ENCODE peak calls at places on chromosomes 3 and 15, in nine cellular contexts. G, Q, N, Z, W, D, A, L and O are unnamed samples.

GRCh38 chr15:77834276-77834990 is 201.7 kb upstream of the LINGO1 start:
- DNase-seq in Z (no peak), Q (no peak), L (no peak), A (no peak), N (no peak), D (no peak), W (no peak), G (no peak), O (no peak)

GRCh38 chr15:99305761-99306505 is 54.7 kb downstream of the LRRC28 start:
- DNase-seq in G (peak), L (peak), N (peak), D (peak), A (no peak), Z (peak), W (peak), Q (peak), O (peak)

GRCh38 chr15:55902975-55903374 is 90.4 kb downstream of the NEDD4 start:
- DNase-seq in Z (no peak), G (no peak), Q (no peak), L (no peak), D (no peak), N (peak), W (no peak), A (no peak), O (no peak)

GRCh38 chr3:129605593-129606521 is 619 bp downstream of the PLXND1 start:
- DNase-seq in A (no peak), D (peak), Q (no peak), N (peak), G (peak), Z (peak), W (peak), L (peak), O (peak)

GRCh38 chr3:131957980-131958379 is 76.8 kb downstream of the CPNE4 start:
- DNase-seq in D (no peak), N (no peak), G (no peak), L (peak), A (no peak), Z (no peak), Q (peak), W (no peak), O (no peak)

GRCh38 chr15:77634266-77634962 is 1.7 kb upstream of the LINGO1 start:
- DNase-seq in W (peak), Q (peak), N (peak), D (peak), Z (peak), A (peak), G (peak), L (peak), O (peak)

GRCh38 chr3:148173836-148174235 is 523.9 kb upstream of the AGTR1 start:
- DNase-seq in A (no peak), Q (no peak), L (no peak), N (no peak), D (peak), Z (peak), G (peak), W (peak), O (no peak)

GRCh38 chr3:101567528-101568317 is 6.1 kb downstream of the TRMT10C start:
- DNase-seq in W (peak), Z (peak), L (no peak), A (no peak), D (peak), N (peak), G (peak), Q (no peak), O (no peak)

GRCh38 chr3:123586966-123587365 is 2.1 kb upstream of the HACD2 start:
- DNase-seq in W (peak), Q (peak), D (peak), G (peak), A (no peak), L (no peak), N (peak), Z (no peak), O (peak)

GRCh38 chr3:191065183-191065805 is 133.7 kb upstream of the OSTN start:
- DNase-seq in Q (peak), Z (peak), W (peak), D (no peak), L (no peak), N (peak), A (no peak), G (peak), O (peak)

GRCh38 chr3:16423947-16424673 is 89.4 kb downstream of the RFTN1 start:
- DNase-seq in N (no peak), L (no peak), Q (no peak), Z (no peak), G (no peak), D (no peak), W (no peak), A (no peak), O (no peak)

GRCh38 chr3:19885468-19885867 is 48.5 kb downstream of the EFHB start:
- DNase-seq in L (peak), G (peak), Z (peak), D (peak), Q (peak), A (no peak), N (peak), W (peak), O (peak)

GRCh38 chr15:83092309-83092976 is 15.0 kb upstream of the TM6SF1 start:
- DNase-seq in Q (no peak), G (peak), Z (peak), A (no peak), L (no peak), N (peak), W (peak), D (no peak), O (peak)

GRCh38 chr3:156535162-156535627 is 19.7 kb downstream of the SSR3 start:
- DNase-seq in Q (peak), A (no peak), D (peak), L (no peak), W (peak), N (peak), Z (peak), G (peak), O (peak)

GRCh38 chr15:64938192-64938591 is 26.5 kb downstream of the ANKDD1A start:
- DNase-seq in Q (no peak), N (peak), A (no peak), Z (peak), G (no peak), L (no peak), W (peak), D (peak), O (peak)

GRCh38 chr3:18372786-18373405 is 52.2 kb downstream of the SATB1 start:
- DNase-seq in Q (no peak), W (no peak), D (no peak), L (no peak), G (no peak), A (no peak), N (no peak), Z (no peak), O (no peak)

GRCh38 chr3:76307556-76307955 is 522.2 kb upstream of the ZNF717 start:
- DNase-seq in A (no peak), Z (no peak), W (peak), L (no peak), Q (no peak), N (peak), D (peak), G (no peak), O (no peak)

GRCh38 chr15:76994971-76995945 is at the start of gene PSTPIP1:
- DNase-seq in D (no peak), Z (no peak), W (no peak), A (peak), L (no peak), Q (no peak), G (no peak), N (no peak), O (peak)

GRCh38 chr3:181487236-181487978 is 224.3 kb upstream of the SOX2 start:
- DNase-seq in G (no peak), N (no peak), W (no peak), L (no peak), Z (no peak), A (no peak), D (no peak), Q (no peak), O (no peak)

GRCh38 chr15:73655724-73656123 is 22.5 kb upstream of the NPTN start:
- DNase-seq in A (no peak), W (no peak), N (no peak), Q (no peak), Z (no peak), L (no peak), G (no peak), D (no peak), O (no peak)

GRCh38 chr15:55714064-55714463 is 28.9 kb downstream of the PRTG start:
- DNase-seq in Z (no peak), A (no peak), N (no peak), W (no peak), D (no peak), G (no peak), L (no peak), Q (no peak), O (no peak)

GRCh38 chr3:114272271-114272670 is 21.6 kb upstream of the TIGIT start:
- DNase-seq in A (no peak), Z (no peak), W (peak), L (no peak), D (peak), G (no peak), Q (no peak), N (no peak), O (peak)

GRCh38 chr3:30227571-30228301 is 378.7 kb upstream of the TGFBR2 start:
- DNase-seq in L (no peak), Z (peak), A (no peak), G (peak), Q (no peak), N (peak), D (peak), W (peak), O (peak)

GRCh38 chr3:15361494-15362214 is 29.3 kb upstream of the SH3BP5 start:
- DNase-seq in L (peak), Z (peak), W (peak), A (no peak), D (no peak), Q (no peak), G (peak), N (peak), O (no peak)

GRCh38 chr3:23942546-23942945 is 2.5 kb upstream of the NR1D2 start:
- DNase-seq in A (no peak), W (no peak), Z (no peak), N (no peak), Q (no peak), D (no peak), L (no peak), G (no peak), O (no peak)

DNA sequence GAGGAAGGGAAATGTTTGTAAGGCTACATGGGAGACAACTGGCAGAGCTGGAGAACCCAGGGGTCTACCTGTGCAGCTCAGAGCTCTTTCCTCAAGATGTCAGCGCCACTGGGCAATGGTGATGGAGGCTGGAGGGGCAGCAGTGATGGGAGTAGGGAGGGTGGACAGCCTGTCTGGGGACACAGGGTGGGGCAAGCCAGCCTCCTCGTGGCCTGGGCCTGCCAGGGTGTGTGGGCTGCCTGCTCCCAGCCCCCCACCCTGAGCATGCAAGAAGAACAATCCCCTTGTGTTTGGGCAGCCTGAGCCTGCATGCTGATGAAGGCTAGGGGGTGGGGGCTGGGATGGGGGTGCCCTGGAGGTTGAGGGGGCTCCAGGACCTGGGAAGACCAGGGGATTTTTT is 1.2 kb downstream of the PCBP4 start:
- DNase-seq in N (no peak), G (no peak), Z (no peak), W (no peak), D (no peak), Q (no peak), L (no peak), A (no peak), O (no peak)
- H3K4me3 ChIP-seq in N (no peak), G (no peak), Z (no peak), W (no peak), D (peak), Q (peak), L (peak), A (no peak), O (peak)

GRCh38 chr3:12370758-12371157 is 81.9 kb downstream of the PPARG start:
- DNase-seq in D (peak), Q (peak), N (peak), Z (peak), G (peak), A (no peak), W (peak), L (peak), O (peak)
- TF ChIP-seq CTCF in D (no peak), Q (peak), N (peak), Z (peak), G (peak), A (peak), W (peak), L (peak), O (peak)

GRCh38 chr15:31215490-31216209 is 111.0 kb upstream of the KLF13 start:
- DNase-seq in L (peak), Q (peak), G (peak), A (peak), N (no peak), W (peak), D (peak), Z (peak), O (peak)
- H3K4me3 ChIP-seq in L (peak), Q (peak), G (peak), A (peak), N (peak), W (peak), D (peak), Z (peak), O (peak)

DNA sequence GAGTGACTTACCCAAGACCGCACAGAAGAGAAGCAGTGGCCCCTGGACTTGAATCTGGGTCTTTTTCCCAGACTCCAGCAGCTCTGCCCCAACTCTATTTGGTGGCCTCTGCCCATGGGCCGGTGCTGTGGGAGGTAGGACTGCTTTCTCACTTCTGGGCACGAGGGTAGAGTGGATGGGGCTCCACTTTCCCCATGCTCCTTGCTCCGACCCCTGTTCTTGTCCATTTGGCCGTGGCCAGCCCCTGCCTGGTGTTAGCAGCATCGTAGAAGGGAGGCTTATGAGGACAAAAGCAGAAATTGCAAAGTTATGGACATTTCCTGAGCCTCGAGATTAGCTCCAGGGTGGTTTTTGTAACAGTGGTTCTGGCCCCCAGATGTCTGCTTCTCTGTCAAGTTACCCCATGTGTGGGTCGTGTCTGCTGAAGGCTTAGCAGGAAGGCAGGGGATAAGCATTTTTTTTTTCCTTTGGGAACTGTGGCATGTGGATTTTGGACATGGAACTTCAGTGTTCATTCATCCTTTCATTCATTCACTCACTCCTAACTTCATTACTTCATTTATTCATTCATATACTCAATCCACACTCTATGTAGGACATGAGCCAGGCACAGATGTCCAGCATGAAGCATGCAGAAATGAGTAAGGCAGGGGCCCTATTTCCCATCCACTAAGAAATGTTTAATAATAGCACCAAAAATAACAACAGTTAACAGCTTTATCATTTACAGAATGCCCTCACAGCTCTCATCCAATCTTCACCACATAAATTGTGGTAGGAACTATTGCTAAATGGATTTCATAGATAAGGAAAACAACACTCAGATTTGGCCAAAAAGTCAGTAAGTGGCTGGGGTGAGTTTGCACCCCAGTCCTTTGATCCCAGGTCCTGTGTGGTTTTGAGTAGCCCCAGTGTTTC is 180.5 kb downstream of the OPA1 start:
- DNase-seq in Z (no peak), N (no peak), G (no peak), L (no peak), D (no peak), W (no peak), Q (no peak), A (no peak), O (peak)
- TF ChIP-seq CTCF in Z (no peak), N (no peak), G (no peak), L (no peak), D (no peak), W (no peak), Q (no peak), A (no peak), O (no peak)

DNA sequence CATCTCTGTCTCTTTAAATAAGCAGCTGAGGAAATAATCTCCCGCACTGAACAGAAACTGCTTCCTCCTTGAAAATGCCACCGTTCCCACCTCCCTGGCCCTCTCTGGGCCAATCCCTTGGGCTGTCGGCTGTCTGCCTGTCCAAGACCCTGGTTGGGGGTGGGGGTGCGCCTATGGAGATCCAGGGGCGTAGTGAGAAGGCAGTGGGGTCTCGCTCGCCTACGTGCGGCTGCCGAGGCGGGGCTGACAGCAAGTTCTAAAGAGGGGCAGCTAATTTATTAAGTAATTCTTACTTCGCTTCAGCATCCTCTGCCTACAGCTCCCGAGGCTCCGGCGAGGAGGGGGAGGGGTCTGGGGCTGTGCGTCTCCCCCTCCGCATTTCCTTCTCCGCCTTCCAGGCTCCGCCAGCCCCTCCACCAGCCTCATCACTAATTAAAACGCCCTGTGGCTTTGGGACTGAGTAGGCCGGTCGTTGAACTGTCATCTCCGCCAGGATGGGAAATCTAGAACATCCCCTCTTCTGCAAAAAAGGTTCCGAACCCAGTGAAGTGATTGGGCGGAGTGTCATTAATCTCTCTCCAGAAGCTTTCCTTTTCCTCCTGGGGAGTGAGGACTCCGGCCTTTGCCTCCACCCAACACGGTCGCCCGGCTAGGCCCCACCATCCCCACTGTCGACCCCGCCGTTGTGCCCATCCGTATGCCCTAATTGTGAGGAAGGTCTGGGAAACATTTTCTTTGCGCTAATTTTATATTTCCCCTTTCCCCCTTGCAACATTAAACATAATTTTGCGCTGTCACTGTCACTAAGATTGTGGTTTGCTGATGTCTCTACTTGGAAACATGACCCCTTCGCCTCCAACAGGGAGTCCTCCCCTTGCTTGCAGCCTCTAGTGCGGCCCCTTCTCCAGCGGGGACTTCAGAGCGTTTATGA is 16.9 kb downstream of the NR2F2 start:
- DNase-seq in Z (peak), Q (peak), A (peak), G (peak), L (peak), D (peak), N (no peak), W (peak), O (no peak)
- H3K4me3 ChIP-seq in Z (no peak), Q (peak), A (peak), G (peak), L (peak), D (peak), N (peak), W (peak), O (peak)

DNA sequence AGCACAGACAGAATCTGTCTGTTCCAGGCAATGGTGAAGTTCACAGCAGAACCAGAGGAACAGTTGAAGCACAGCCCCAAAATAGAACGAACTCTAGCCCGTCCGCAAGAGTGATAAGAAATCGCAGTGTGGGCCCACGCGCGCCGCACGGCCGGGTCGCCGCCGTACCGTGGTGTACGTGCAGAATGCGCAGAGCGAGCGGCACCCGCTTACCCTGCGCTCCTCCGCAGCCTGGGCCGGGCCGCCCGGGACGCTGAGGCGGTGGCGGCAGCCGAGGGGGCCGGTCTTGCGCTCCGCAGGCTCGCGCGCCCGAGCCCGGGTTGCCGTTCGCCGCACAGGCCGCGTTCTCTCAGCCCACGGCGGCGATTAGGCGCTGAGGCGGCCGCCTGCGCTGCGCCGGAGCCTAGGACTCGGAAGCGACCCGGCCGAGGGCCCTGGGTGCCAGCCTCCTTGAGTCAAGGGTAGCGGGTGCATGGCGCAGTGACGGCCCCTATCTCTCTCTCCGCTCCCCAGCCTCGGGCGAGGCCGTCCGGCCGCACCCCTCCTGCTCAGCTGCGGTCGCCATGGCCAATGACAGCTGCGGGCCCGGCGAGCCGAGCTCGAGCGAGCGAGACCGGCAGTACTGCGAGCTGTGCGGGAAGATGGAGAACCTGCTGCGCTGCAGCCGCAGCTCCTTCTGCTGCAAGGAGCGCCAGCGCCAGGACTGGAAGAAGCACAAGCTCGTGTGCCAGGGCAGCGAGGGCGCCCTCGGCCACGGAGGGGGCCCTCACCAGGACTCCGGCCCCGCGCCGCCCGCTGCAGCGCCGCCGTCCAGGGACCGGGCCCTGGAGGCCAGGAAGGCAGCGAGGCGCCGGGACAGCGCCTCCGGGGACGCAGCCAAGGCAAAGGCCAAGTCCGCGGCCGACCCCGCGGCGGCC is 20.5 kb downstream of the WDR73 start:
- DNase-seq in G (peak), N (peak), A (peak), W (peak), D (peak), Z (peak), Q (peak), L (peak), O (peak)
- TF ChIP-seq CTCF in G (no peak), N (no peak), A (no peak), W (no peak), D (no peak), Z (no peak), Q (peak), L (no peak), O (no peak)